ENCODE peak calls at places on chromosomes 13 and 19, in four cellular contexts. A is A549; R is brain microvascular endothelial cell; G is CD8-positive, alpha-beta T cell. B is an unnamed sample.

GRCh38 chr13:113801289-113801961 is 42.4 kb downstream of the TMEM255B start:
- DNase-seq in A (no peak), R (no peak), G (no peak), B (no peak)

GRCh38 chr13:92994056-92994455 is 232.6 kb upstream of the GPC6 start:
- DNase-seq in A (no peak), R (peak), G (no peak), B (peak)

GRCh38 chr13:58531614-58532013 is 900.1 kb downstream of the PCDH17 start:
- DNase-seq in A (no peak), R (no peak), G (no peak), B (no peak)

GRCh38 chr13:110914293-110915056 is 394 bp downstream of the ANKRD10 start:
- DNase-seq in A (peak), R (peak), G (peak), B (no peak)

GRCh38 chr19:1112254-1113208 is 8.7 kb downstream of the GPX4 start:
- DNase-seq in A (no peak), R (no peak), G (no peak), B (no peak)

GRCh38 chr19:1133471-1133929 is 29.7 kb downstream of the GPX4 start:
- DNase-seq in A (peak), R (no peak), G (peak), B (no peak)

GRCh38 chr19:49468746-49469447 is 5.1 kb upstream of the FLT3LG start:
- DNase-seq in A (no peak), R (no peak), G (peak), B (no peak)

GRCh38 chr13:22102237-22102636 is 431.4 kb downstream of the FGF9 start:
- DNase-seq in A (no peak), R (no peak), G (no peak), B (no peak)

GRCh38 chr13:113921763-113922162 is 52.1 kb downstream of the C13orf46 start:
- DNase-seq in A (no peak), R (no peak), G (no peak), B (no peak)

GRCh38 chr13:61664821-61665705 is 249.4 kb upstream of the PCDH20 start:
- DNase-seq in A (no peak), R (no peak), G (no peak), B (no peak)

GRCh38 chr13:21999666-22000065 is 328.8 kb downstream of the FGF9 start:
- DNase-seq in A (no peak), R (no peak), G (no peak), B (no peak)

GRCh38 chr13:64471916-64472315 is 2758.2 kb downstream of the PCDH9 start:
- DNase-seq in A (peak), R (no peak), G (no peak), B (peak)

GRCh38 chr13:80630685-80631121 is 289.8 kb upstream of the SPRY2 start:
- DNase-seq in A (no peak), R (peak), G (no peak), B (no peak)

GRCh38 chr13:76812971-76813691 is 73.1 kb downstream of the KCTD12 start:
- DNase-seq in A (no peak), R (no peak), G (no peak), B (no peak)

GRCh38 chr19:32022946-32023832 is 322.2 kb upstream of the ZNF507 start:
- DNase-seq in A (no peak), R (no peak), G (no peak), B (no peak)

GRCh38 chr13:113561417-113562084 is 23.0 kb upstream of the TFDP1 start:
- DNase-seq in A (no peak), R (no peak), G (no peak), B (no peak)

GRCh38 chr13:43132228-43132627 is 108.8 kb downstream of the DNAJC15 start:
- DNase-seq in A (peak), R (peak), G (no peak), B (peak)
- TF ChIP-seq CTCF in A (peak), R (peak), G (no peak), B (peak)

GRCh38 chr13:24007979-24008620 is 110.8 kb upstream of the C1QTNF9B start:
- DNase-seq in A (no peak), R (no peak), G (no peak), B (no peak)

GRCh38 chr13:24004971-24005370 is 107.7 kb upstream of the C1QTNF9B start:
- DNase-seq in A (no peak), R (no peak), G (no peak), B (no peak)

GRCh38 chr13:24006520-24007248 is 109.4 kb upstream of the C1QTNF9B start:
- DNase-seq in A (no peak), R (no peak), G (no peak), B (no peak)

GRCh38 chr13:24004142-24004541 is 106.8 kb upstream of the C1QTNF9B start:
- DNase-seq in A (no peak), R (no peak), G (no peak), B (no peak)

DNA sequence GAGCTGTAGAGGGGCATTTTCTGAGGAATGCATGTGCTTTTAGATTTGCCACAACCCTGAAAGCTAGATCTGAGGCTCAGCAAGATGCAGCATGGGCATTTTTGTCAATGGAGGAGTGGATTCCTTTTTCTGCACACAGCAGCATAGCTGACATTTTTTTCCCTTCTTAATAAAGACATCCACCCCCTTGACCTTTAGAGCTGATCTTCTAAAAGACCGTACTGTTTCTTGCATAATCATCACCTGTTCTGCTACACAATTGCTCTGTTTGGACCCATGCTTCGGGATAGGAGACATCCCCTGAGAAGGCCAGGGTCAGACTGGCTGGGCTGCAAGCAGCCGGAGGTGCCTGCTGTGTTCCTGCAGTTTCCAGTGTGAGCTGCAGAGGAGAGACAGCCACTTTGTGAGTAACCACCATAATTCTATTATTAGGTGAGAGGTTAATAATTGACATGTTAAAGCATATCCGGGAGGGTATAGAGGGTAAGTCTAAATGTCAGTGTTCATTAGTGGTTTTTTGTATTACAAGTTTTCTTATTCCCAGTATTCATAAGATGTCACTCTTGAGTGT is 108.5 kb upstream of the C1QTNF9B start:
- DNase-seq in A (no peak), R (no peak), G (no peak), B (no peak)
- H3K27ac ChIP-seq in A (no peak), R (no peak), G (no peak), B (no peak)

GRCh38 chr19:43471091-43471490 is 5.7 kb upstream of the LYPD3 start:
- DNase-seq in A (no peak), R (no peak), G (no peak), B (peak)

GRCh38 chr19:43474487-43474886 is 9.1 kb upstream of the LYPD3 start:
- DNase-seq in A (no peak), R (no peak), G (no peak), B (no peak)

GRCh38 chr19:43476606-43477005 is 11.2 kb upstream of the LYPD3 start:
- DNase-seq in A (no peak), R (no peak), G (no peak), B (peak)

GRCh38 chr19:43478323-43478722 is 12.9 kb upstream of the LYPD3 start:
- DNase-seq in A (no peak), R (no peak), G (no peak), B (no peak)

GRCh38 chr19:43474986-43475705 is 9.7 kb upstream of the LYPD3 start:
- DNase-seq in A (peak), R (peak), G (peak), B (peak)
- H3K4me3 ChIP-seq in A (peak), R (peak), G (peak), B (peak)

DNA sequence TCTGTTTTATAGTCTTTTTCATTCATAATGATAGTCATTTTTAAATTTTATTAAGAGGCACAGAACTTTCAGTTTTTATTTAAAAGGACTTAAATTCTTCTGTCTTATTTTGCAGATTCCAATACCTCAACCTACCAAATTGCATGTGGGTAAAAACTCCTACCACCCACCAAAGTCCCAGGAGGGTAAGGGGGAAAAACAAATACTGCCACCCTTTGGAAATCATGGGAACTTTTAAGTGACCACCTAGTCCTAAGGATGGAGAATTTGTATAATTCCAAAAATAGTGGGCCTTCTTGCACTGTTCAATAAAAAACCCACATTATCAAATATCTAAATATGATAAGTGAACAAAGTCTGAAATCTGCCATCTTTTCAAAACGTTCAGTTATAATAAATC is 9.7 kb downstream of the SUPT20H start:
- DNase-seq in A (no peak), R (no peak), G (no peak), B (no peak)
- TF ChIP-seq CTCF in A (no peak), R (peak), G (no peak), B (peak)